ENCODE peak calls at places on chromosomes 6 and 20, in seven cellular contexts. A is activated B cell treated with CpG ODN at 0.5 μM for 24 hours, Q is hippocampal formation, H is T1000, O is lower lobe of right lung, C is T-helper 17 cell, T is brain microvascular endothelial cell. F is an unnamed sample.
A peak's percentile ranks its signal among the peaks of the same experiment; 100 is the strongest.

GRCh38 chr20:11849976-11850670 is 67.6 kb upstream of the BTBD3 start:
- DNase-seq in A (no peak), Q (no peak), H (peak; percentile 57), O (no peak), C (no peak), T (peak; percentile 7), F (no peak)

GRCh38 chr20:53154540-53154939 is 182.4 kb downstream of the TSHZ2 start:
- DNase-seq in A (no peak), Q (no peak), H (no peak), O (no peak), C (no peak), T (no peak), F (no peak)

GRCh38 chr20:25315418-25316210 is 67.7 kb downstream of the PYGB start:
- DNase-seq in A (peak; percentile 8), Q (no peak), H (no peak), O (peak; percentile 34), C (no peak), T (peak; percentile 45), F (peak; percentile 49)

GRCh38 chr6:128400875-128401274 is 119.5 kb downstream of the PTPRK start:
- DNase-seq in A (no peak), Q (no peak), H (no peak), O (no peak), C (no peak), T (no peak), F (no peak)

GRCh38 chr6:101806241-101806640 is 412.7 kb downstream of the GRIK2 start:
- DNase-seq in A (no peak), Q (no peak), H (no peak), O (no peak), C (no peak), T (peak; percentile 80), F (no peak)

GRCh38 chr6:1597924-1598323 is 11.8 kb upstream of the FOXC1 start:
- DNase-seq in A (no peak), Q (no peak), H (peak; percentile 27), O (no peak), C (no peak), T (no peak), F (no peak)

GRCh38 chr20:969868-970267 is 32.2 kb downstream of the RSPO4 start:
- DNase-seq in A (no peak), Q (no peak), H (no peak), O (no peak), C (no peak), T (no peak), F (no peak)

GRCh38 chr6:36673882-36674281 is 4.6 kb upstream of the CDKN1A start:
- DNase-seq in A (no peak), Q (no peak), H (no peak), O (no peak), C (no peak), T (no peak), F (no peak)

GRCh38 chr6:35496851-35497570 is at the start of gene TEAD3:
- DNase-seq in A (peak; percentile 73), Q (peak; percentile 18), H (peak; percentile 63), O (peak; percentile 74), C (peak; percentile 54), T (peak; percentile 36), F (peak; percentile 63)

GRCh38 chr6:70997379-70997778 is 40.5 kb upstream of the B3GAT2 start:
- DNase-seq in A (no peak), Q (no peak), H (no peak), O (no peak), C (no peak), T (no peak), F (no peak)

GRCh38 chr6:91317247-91317646 is 730.4 kb upstream of the MAP3K7 start:
- DNase-seq in A (no peak), Q (no peak), H (no peak), O (no peak), C (no peak), T (no peak), F (no peak)

GRCh38 chr6:167569041-167569805 is 244.3 kb downstream of the TTLL2 start:
- DNase-seq in A (no peak), Q (no peak), H (no peak), O (no peak), C (no peak), T (no peak), F (no peak)

GRCh38 chr6:124688369-124688768 is 273.9 kb upstream of the RNF217 start:
- DNase-seq in A (no peak), Q (no peak), H (no peak), O (no peak), C (no peak), T (no peak), F (no peak)

F was measured in left lung.